ENCODE peak calls at places on chromosomes 4 and X, in ten cellular contexts. G is ELR, J is germinal center, W is NCI-H1105, E is left lung, Q is GM23248, L is posterior vena cava, M is neural progenitor cell, X is HepG2, D is IMR-90. H is an unnamed sample.

GRCh38 chr4:156378053-156378665 is 424.5 kb upstream of the CTSO start:
- DNase-seq in G (peak), J (no peak), W (peak), E (no peak), Q (peak), L (no peak), M (peak), X (peak), D (peak), H (peak)

GRCh38 chr4:121072836-121073362 is 564 bp upstream of the NDNF start:
- DNase-seq in G (no peak), J (no peak), W (peak), E (no peak), Q (peak), L (peak), M (peak), X (no peak), D (no peak), H (no peak)

GRCh38 chr4:141896687-141897086 is 260.3 kb downstream of the IL15 start:
- DNase-seq in G (peak), J (no peak), W (no peak), E (no peak), Q (peak), L (no peak), M (no peak), X (no peak), D (no peak), H (no peak)

GRCh38 chr4:140448830-140449229 is 21.4 kb upstream of the CLGN start:
- DNase-seq in G (no peak), J (no peak), W (peak), E (no peak), Q (peak), L (no peak), M (no peak), X (no peak), D (no peak), H (peak)

GRCh38 chr4:74543247-74543670 is 98.3 kb downstream of the AREG start:
- DNase-seq in G (no peak), J (no peak), W (no peak), E (no peak), Q (peak), L (no peak), M (no peak), X (no peak), D (no peak), H (no peak)

GRCh38 chr4:13524504-13525243 is 19.6 kb downstream of the NKX3-2 start:
- DNase-seq in G (peak), J (no peak), W (no peak), E (no peak), Q (peak), L (no peak), M (no peak), X (no peak), D (peak), H (peak)

GRCh38 chrX:128057421-128057820 is 5.2 kb upstream of the ACTRT1 start:
- DNase-seq in G (no peak), J (no peak), W (no peak), E (no peak), Q (no peak), L (no peak), M (no peak), X (no peak), D (no peak), H (no peak)

GRCh38 chr4:139665690-139666529 is at the start of gene MGST2:
- DNase-seq in G (peak), J (peak), W (no peak), E (peak), Q (peak), L (peak), M (peak), X (peak), D (peak), H (peak)

GRCh38 chrX:3733043-3733430 is 19.6 kb upstream of the PRKX start:
- DNase-seq in G (no peak), J (no peak), W (no peak), E (no peak), Q (no peak), L (no peak), M (no peak), X (no peak), D (no peak), H (no peak)

GRCh38 chr4:189113389-189113888 is 827.2 kb upstream of the FRG1 start:
- DNase-seq in G (no peak), J (no peak), W (no peak), E (no peak), Q (no peak), L (no peak), M (no peak), X (no peak), D (no peak), H (no peak)

GRCh38 chr4:105633241-105633640 is 75.2 kb downstream of the INTS12 start:
- DNase-seq in G (no peak), J (no peak), W (no peak), E (no peak), Q (no peak), L (no peak), M (no peak), X (no peak), D (no peak), H (no peak)

GRCh38 chr4:19386786-19387185 is 864.9 kb upstream of the SLIT2 start:
- DNase-seq in G (peak), J (no peak), W (no peak), E (no peak), Q (peak), L (no peak), M (no peak), X (no peak), D (no peak), H (no peak)

GRCh38 chr4:74968456-74969164 is 35.7 kb downstream of the PARM1 start:
- DNase-seq in G (no peak), J (no peak), W (no peak), E (no peak), Q (no peak), L (no peak), M (no peak), X (no peak), D (no peak), H (no peak)

GRCh38 chr4:2289955-2290333 is 28.0 kb upstream of the MXD4 start:
- DNase-seq in G (no peak), J (no peak), W (no peak), E (no peak), Q (no peak), L (peak), M (no peak), X (no peak), D (no peak), H (no peak)

GRCh38 chr4:147370473-147370872 is 110.4 kb upstream of the EDNRA start:
- DNase-seq in G (peak), J (no peak), W (no peak), E (peak), Q (peak), L (no peak), M (no peak), X (no peak), D (peak), H (peak)

GRCh38 chrX:84168574-84168973 is 19.4 kb downstream of the RPS6KA6 start:
- DNase-seq in G (peak), J (no peak), W (no peak), E (no peak), Q (peak), L (no peak), M (no peak), X (no peak), D (peak), H (no peak)

GRCh38 chr4:24514808-24515207 is 69.5 kb downstream of the DHX15 start:
- DNase-seq in G (peak), J (peak), W (no peak), E (no peak), Q (peak), L (no peak), M (no peak), X (no peak), D (no peak), H (no peak)

GRCh38 chr4:172982151-172982590 is 186.4 kb upstream of the GALNT7 start:
- DNase-seq in G (peak), J (no peak), W (peak), E (no peak), Q (peak), L (no peak), M (no peak), X (no peak), D (peak), H (peak)